ENCODE peak calls at places on chromosome 10, in six cellular contexts. R is HEK293T, L is H1, V is amniotic stem cell, G is brain pericyte, O is thyroid gland. Z is an unnamed sample.

GRCh38 chr10:70169661-70170364 is 501 bp downstream of the SAR1A start:
- DNase-seq in R (peak), L (no peak), V (no peak), G (no peak), O (no peak), Z (peak)

GRCh38 chr10:555682-556350 is 133.7 kb downstream of the DIP2C start:
- DNase-seq in R (no peak), L (no peak), V (no peak), G (no peak), O (no peak), Z (no peak)

GRCh38 chr10:18195060-18195799 is 55.0 kb downstream of the CACNB2 start:
- DNase-seq in R (no peak), L (no peak), V (no peak), G (no peak), O (no peak), Z (no peak)

GRCh38 chr10:47370878-47371277 is 13.2 kb downstream of the ZNF488 start:
- DNase-seq in R (no peak), L (peak), V (no peak), G (no peak), O (no peak), Z (peak)

GRCh38 chr10:79346012-79346340 is 1.3 kb upstream of the PPIF start:
- DNase-seq in R (no peak), L (peak), V (no peak), G (no peak), O (no peak), Z (no peak)

GRCh38 chr10:2137549-2138174 is 400.3 kb upstream of the ADARB2 start:
- DNase-seq in R (peak), L (peak), V (no peak), G (no peak), O (no peak), Z (no peak)

GRCh38 chr10:117074621-117075020 is 63.4 kb downstream of the VAX1 start:
- DNase-seq in R (no peak), L (no peak), V (no peak), G (no peak), O (no peak), Z (no peak)

GRCh38 chr10:133201151-133201947 is 28.7 kb upstream of the UTF1 start:
- DNase-seq in R (no peak), L (no peak), V (no peak), G (no peak), O (no peak), Z (no peak)

GRCh38 chr10:91592282-91593020 is 40.4 kb downstream of the PPP1R3C start:
- DNase-seq in R (no peak), L (no peak), V (no peak), G (no peak), O (no peak), Z (no peak)

GRCh38 chr10:110792476-110792875 is 79.3 kb upstream of the PDCD4 start:
- DNase-seq in R (no peak), L (no peak), V (no peak), G (no peak), O (no peak), Z (no peak)

GRCh38 chr10:110433740-110434139 is 64.0 kb upstream of the DUSP5 start:
- DNase-seq in R (no peak), L (no peak), V (no peak), G (no peak), O (no peak), Z (no peak)

GRCh38 chr10:25294032-25294926 is 119.5 kb downstream of the GPR158 start:
- DNase-seq in R (no peak), L (no peak), V (no peak), G (no peak), O (no peak), Z (no peak)

GRCh38 chr10:722281-723060 is 33.0 kb upstream of the DIP2C start:
- DNase-seq in R (no peak), L (no peak), V (no peak), G (no peak), O (no peak), Z (no peak)

GRCh38 chr10:117462816-117463544 is 79.6 kb upstream of the EMX2 start:
- DNase-seq in R (no peak), L (no peak), V (no peak), G (no peak), O (no peak), Z (no peak)

Z was measured in sciatic nerve.